ENCODE peak calls at places on chromosomes 3 and 15, in seven cellular contexts. One of them, this sample, is unnamed. For H3K4me1, the result is how much of the 10 kb centered on the place peaks cover.

GRCh38 chr3:4738737-4739274 is 240.4 kb upstream of the BHLHE40 start:
- DNase-seq in prostate gland: no peak
- DNase-seq in psoas muscle: no peak
- DNase-seq in neural progenitor cell: no peak
- DNase-seq in esophagus squamous epithelium: no peak
- DNase-seq in iPS DF 6.9: no peak
- DNase-seq in Panc1: no peak
- DNase-seq in this sample: no peak

GRCh38 chr3:126124148-126124868 is 40.4 kb upstream of the SLC41A3 start:
- DNase-seq in prostate gland: no peak
- DNase-seq in psoas muscle: peak
- DNase-seq in neural progenitor cell: peak
- DNase-seq in esophagus squamous epithelium: no peak
- DNase-seq in iPS DF 6.9: no peak
- DNase-seq in Panc1: no peak
- DNase-seq in this sample: peak

GRCh38 chr15:73908030-73908821 is 18.0 kb upstream of the LOXL1 start:
- DNase-seq in prostate gland: peak
- DNase-seq in psoas muscle: peak
- DNase-seq in neural progenitor cell: peak
- DNase-seq in esophagus squamous epithelium: peak
- DNase-seq in iPS DF 6.9: no peak
- DNase-seq in Panc1: no peak
- DNase-seq in this sample: peak

GRCh38 chr3:155252021-155252420 is 41.5 kb downstream of the STRIT1 start:
- DNase-seq in prostate gland: no peak
- DNase-seq in psoas muscle: no peak
- DNase-seq in neural progenitor cell: no peak
- DNase-seq in esophagus squamous epithelium: no peak
- DNase-seq in iPS DF 6.9: no peak
- DNase-seq in Panc1: no peak
- DNase-seq in this sample: no peak

GRCh38 chr3:45406812-45407211 is 18.4 kb downstream of the LARS2 start:
- DNase-seq in prostate gland: no peak
- DNase-seq in psoas muscle: no peak
- DNase-seq in neural progenitor cell: no peak
- DNase-seq in esophagus squamous epithelium: no peak
- DNase-seq in iPS DF 6.9: no peak
- DNase-seq in Panc1: no peak
- DNase-seq in this sample: no peak

GRCh38 chr3:64763980-64764379 is 76.2 kb upstream of the ADAMTS9 start:
- DNase-seq in prostate gland: no peak
- DNase-seq in psoas muscle: no peak
- DNase-seq in neural progenitor cell: no peak
- DNase-seq in esophagus squamous epithelium: no peak
- DNase-seq in iPS DF 6.9: no peak
- DNase-seq in Panc1: no peak
- DNase-seq in this sample: no peak

GRCh38 chr3:87413821-87414220 is 137.4 kb upstream of the POU1F1 start:
- DNase-seq in prostate gland: no peak
- DNase-seq in psoas muscle: no peak
- DNase-seq in neural progenitor cell: no peak
- DNase-seq in esophagus squamous epithelium: no peak
- DNase-seq in iPS DF 6.9: no peak
- DNase-seq in Panc1: no peak
- DNase-seq in this sample: no peak

GRCh38 chr15:68387288-68388143 is 44.4 kb downstream of the ITGA11 start:
- DNase-seq in prostate gland: peak
- DNase-seq in psoas muscle: no peak
- DNase-seq in neural progenitor cell: no peak
- DNase-seq in esophagus squamous epithelium: no peak
- DNase-seq in iPS DF 6.9: no peak
- DNase-seq in Panc1: no peak
- DNase-seq in this sample: no peak

GRCh38 chr3:132854856-132855535 is 132.8 kb upstream of the NPHP3 start:
- DNase-seq in prostate gland: no peak
- DNase-seq in psoas muscle: no peak
- DNase-seq in neural progenitor cell: no peak
- DNase-seq in esophagus squamous epithelium: no peak
- DNase-seq in iPS DF 6.9: no peak
- DNase-seq in Panc1: no peak
- DNase-seq in this sample: no peak

GRCh38 chr3:167372138-167372537 is 8.0 kb downstream of the ZBBX start:
- DNase-seq in prostate gland: no peak
- DNase-seq in psoas muscle: no peak
- DNase-seq in neural progenitor cell: peak
- DNase-seq in esophagus squamous epithelium: no peak
- DNase-seq in iPS DF 6.9: no peak
- DNase-seq in Panc1: no peak
- DNase-seq in this sample: no peak

GRCh38 chr3:4633078-4634004 is 140.2 kb downstream of the ITPR1 start:
- DNase-seq in prostate gland: no peak
- DNase-seq in psoas muscle: no peak
- DNase-seq in neural progenitor cell: peak
- DNase-seq in esophagus squamous epithelium: no peak
- DNase-seq in iPS DF 6.9: peak
- DNase-seq in Panc1: peak
- DNase-seq in this sample: no peak

GRCh38 chr3:58569287-58570001 is 7.7 kb downstream of the FAM107A start:
- DNase-seq in prostate gland: no peak
- DNase-seq in psoas muscle: no peak
- DNase-seq in neural progenitor cell: no peak
- DNase-seq in esophagus squamous epithelium: no peak
- DNase-seq in iPS DF 6.9: no peak
- DNase-seq in Panc1: no peak
- DNase-seq in this sample: no peak

GRCh38 chr3:170614214-170614966 is 28.5 kb upstream of the SLC7A14 start:
- DNase-seq in prostate gland: no peak
- DNase-seq in psoas muscle: no peak
- DNase-seq in neural progenitor cell: no peak
- DNase-seq in esophagus squamous epithelium: no peak
- DNase-seq in iPS DF 6.9: no peak
- DNase-seq in Panc1: peak
- DNase-seq in this sample: no peak

GRCh38 chr3:114899186-114899931 is 247.7 kb downstream of the ZBTB20 start:
- DNase-seq in prostate gland: peak
- DNase-seq in psoas muscle: no peak
- DNase-seq in neural progenitor cell: peak
- DNase-seq in esophagus squamous epithelium: no peak
- DNase-seq in iPS DF 6.9: no peak
- DNase-seq in Panc1: no peak
- DNase-seq in this sample: no peak

GRCh38 chr15:64249842-64250575 is 87.2 kb upstream of the PPIB start:
- DNase-seq in prostate gland: peak
- DNase-seq in psoas muscle: no peak
- DNase-seq in neural progenitor cell: no peak
- DNase-seq in esophagus squamous epithelium: no peak
- DNase-seq in iPS DF 6.9: no peak
- DNase-seq in Panc1: no peak
- DNase-seq in this sample: no peak

GRCh38 chr15:80527406-80527805 is 123.2 kb downstream of the ARNT2 start:
- DNase-seq in prostate gland: no peak
- DNase-seq in psoas muscle: no peak
- DNase-seq in neural progenitor cell: no peak
- DNase-seq in esophagus squamous epithelium: no peak
- DNase-seq in iPS DF 6.9: no peak
- DNase-seq in Panc1: no peak
- DNase-seq in this sample: no peak

GRCh38 chr3:114444216-114444615 is 150.4 kb downstream of the TIGIT start:
- DNase-seq in prostate gland: no peak
- DNase-seq in psoas muscle: no peak
- DNase-seq in neural progenitor cell: no peak
- DNase-seq in esophagus squamous epithelium: no peak
- DNase-seq in iPS DF 6.9: no peak
- DNase-seq in Panc1: no peak
- DNase-seq in this sample: no peak

DNA sequence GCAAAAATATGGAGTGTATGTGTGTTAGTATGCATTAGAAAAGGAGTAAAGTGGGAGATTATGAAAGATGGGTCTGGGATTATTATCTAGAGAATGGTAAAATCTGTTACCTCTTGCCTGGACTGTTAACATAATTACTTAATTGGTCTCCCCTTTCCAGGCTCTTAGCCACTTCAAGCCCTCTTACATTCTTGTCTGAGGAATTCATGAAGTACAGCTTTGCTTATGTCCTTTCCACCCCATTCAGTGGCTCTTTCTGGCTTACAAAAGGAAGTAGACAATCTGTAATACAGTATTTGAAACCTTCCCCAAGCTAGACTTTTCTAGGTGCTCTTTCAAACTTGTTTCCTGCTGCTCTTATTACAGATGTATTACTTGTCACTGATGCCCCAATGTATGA is 129.8 kb downstream of the MBNL1 start:
- DNase-seq in prostate gland: no peak
- DNase-seq in psoas muscle: no peak
- DNase-seq in neural progenitor cell: peak
- DNase-seq in esophagus squamous epithelium: no peak
- DNase-seq in iPS DF 6.9: no peak
- DNase-seq in Panc1: no peak
- DNase-seq in this sample: no peak
- H3K4me1 ChIP-seq in prostate gland: under half
- H3K4me1 ChIP-seq in psoas muscle: half or more
- H3K4me1 ChIP-seq in neural progenitor cell: under half
- H3K4me1 ChIP-seq in esophagus squamous epithelium: under half
- H3K4me1 ChIP-seq in iPS DF 6.9: under half
- H3K4me1 ChIP-seq in Panc1: under half
- H3K4me1 ChIP-seq in this sample: under half

GRCh38 chr3:71441925-71442620 is 141.5 kb downstream of the FOXP1 start:
- DNase-seq in prostate gland: no peak
- DNase-seq in psoas muscle: no peak
- DNase-seq in neural progenitor cell: no peak
- DNase-seq in esophagus squamous epithelium: no peak
- DNase-seq in iPS DF 6.9: no peak
- DNase-seq in Panc1: no peak
- DNase-seq in this sample: no peak
- H3K4me1 ChIP-seq in prostate gland: under half
- H3K4me1 ChIP-seq in psoas muscle: under half
- H3K4me1 ChIP-seq in neural progenitor cell: under half
- H3K4me1 ChIP-seq in esophagus squamous epithelium: half or more
- H3K4me1 ChIP-seq in iPS DF 6.9: under half
- H3K4me1 ChIP-seq in Panc1: under half
- H3K4me1 ChIP-seq in this sample: under half

GRCh38 chr15:89111352-89111751 is 23.1 kb downstream of the ABHD2 start:
- DNase-seq in prostate gland: no peak
- DNase-seq in psoas muscle: no peak
- DNase-seq in neural progenitor cell: no peak
- DNase-seq in esophagus squamous epithelium: no peak
- DNase-seq in iPS DF 6.9: no peak
- DNase-seq in Panc1: no peak
- DNase-seq in this sample: no peak

GRCh38 chr15:89106200-89106599 is 17.9 kb downstream of the ABHD2 start:
- DNase-seq in prostate gland: no peak
- DNase-seq in psoas muscle: no peak
- DNase-seq in neural progenitor cell: no peak
- DNase-seq in esophagus squamous epithelium: no peak
- DNase-seq in iPS DF 6.9: no peak
- DNase-seq in Panc1: no peak
- DNase-seq in this sample: no peak

GRCh38 chr15:89107984-89108383 is 19.7 kb downstream of the ABHD2 start:
- DNase-seq in prostate gland: no peak
- DNase-seq in psoas muscle: no peak
- DNase-seq in neural progenitor cell: no peak
- DNase-seq in esophagus squamous epithelium: no peak
- DNase-seq in iPS DF 6.9: no peak
- DNase-seq in Panc1: no peak
- DNase-seq in this sample: no peak

GRCh38 chr15:89110060-89110459 is 21.8 kb downstream of the ABHD2 start:
- DNase-seq in prostate gland: no peak
- DNase-seq in psoas muscle: no peak
- DNase-seq in neural progenitor cell: no peak
- DNase-seq in esophagus squamous epithelium: no peak
- DNase-seq in iPS DF 6.9: no peak
- DNase-seq in Panc1: no peak
- DNase-seq in this sample: no peak

DNA sequence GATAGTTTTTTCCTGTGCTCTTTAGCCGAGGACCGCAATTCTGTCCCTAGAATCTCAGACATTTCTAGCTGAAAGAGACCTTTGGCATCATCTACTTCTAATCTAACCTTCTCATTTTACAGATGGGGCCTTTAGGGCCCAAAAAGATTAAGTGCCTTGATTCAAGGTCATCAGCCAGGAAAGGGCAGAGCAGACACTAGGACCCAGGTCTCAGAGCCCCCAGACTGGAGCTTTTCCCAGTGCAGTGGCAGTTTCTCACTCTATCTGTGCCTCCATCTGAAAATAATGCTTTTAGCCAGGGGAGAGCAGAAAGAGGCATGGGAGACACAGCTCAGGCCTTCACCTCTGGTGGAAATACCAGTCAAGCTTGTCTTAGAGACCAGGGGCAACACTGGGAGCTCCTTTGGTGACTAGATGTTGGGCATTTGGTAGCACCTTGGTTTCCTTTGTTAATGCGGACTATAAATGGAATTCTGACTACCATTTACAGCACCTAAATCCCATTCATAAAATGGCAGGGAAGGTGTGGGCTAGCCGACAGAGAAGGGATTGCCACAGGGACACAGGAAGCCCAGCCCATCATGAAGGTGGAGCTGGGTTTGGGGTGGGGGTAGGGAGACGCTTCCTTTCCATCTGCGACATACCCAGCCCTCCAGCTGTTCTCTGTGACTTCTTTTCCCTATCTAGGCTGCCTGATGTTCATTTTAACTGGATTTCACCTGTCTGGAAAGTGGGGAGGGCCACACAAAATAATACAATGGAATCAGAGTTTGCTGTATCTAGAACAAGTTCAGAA is 20.8 kb downstream of the ABHD2 start:
- DNase-seq in prostate gland: no peak
- DNase-seq in psoas muscle: no peak
- DNase-seq in neural progenitor cell: no peak
- DNase-seq in esophagus squamous epithelium: no peak
- DNase-seq in iPS DF 6.9: no peak
- DNase-seq in Panc1: no peak
- DNase-seq in this sample: no peak
- H3K4me1 ChIP-seq in prostate gland: under half
- H3K4me1 ChIP-seq in psoas muscle: half or more
- H3K4me1 ChIP-seq in neural progenitor cell: under half
- H3K4me1 ChIP-seq in esophagus squamous epithelium: half or more
- H3K4me1 ChIP-seq in iPS DF 6.9: under half
- H3K4me1 ChIP-seq in Panc1: under half
- H3K4me1 ChIP-seq in this sample: under half

DNA sequence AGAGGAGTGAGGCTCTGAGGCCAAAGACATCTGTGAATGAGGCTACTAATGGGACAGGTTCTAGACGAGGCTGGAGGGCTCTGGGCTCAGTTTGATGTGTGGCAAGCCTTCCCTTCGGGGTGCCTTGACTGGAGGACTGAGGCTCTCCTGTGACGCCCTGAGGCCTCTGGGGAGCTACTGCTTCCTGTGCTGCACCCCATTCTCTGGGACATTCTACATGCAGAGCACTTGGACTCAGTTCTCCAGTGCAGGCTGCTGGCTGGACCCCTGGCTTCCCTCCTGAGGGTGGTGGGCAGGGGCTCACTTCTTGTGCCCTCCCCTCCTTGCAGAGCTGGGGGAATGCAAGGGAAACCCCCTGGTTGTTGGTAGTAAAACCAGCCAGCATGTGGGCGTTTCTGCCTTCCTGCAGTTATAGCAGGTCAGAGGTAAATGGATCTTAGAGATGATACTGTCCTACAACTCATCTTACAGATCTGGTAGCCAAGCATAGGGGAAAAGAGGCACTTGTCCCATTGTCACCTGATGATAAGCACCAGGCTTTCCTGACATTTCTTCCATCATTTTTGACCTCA is 133.3 kb downstream of the CHDH start:
- DNase-seq in prostate gland: no peak
- DNase-seq in psoas muscle: no peak
- DNase-seq in neural progenitor cell: no peak
- DNase-seq in esophagus squamous epithelium: no peak
- DNase-seq in iPS DF 6.9: no peak
- DNase-seq in Panc1: no peak
- DNase-seq in this sample: no peak
- H3K4me1 ChIP-seq in prostate gland: under half
- H3K4me1 ChIP-seq in psoas muscle: under half
- H3K4me1 ChIP-seq in neural progenitor cell: under half
- H3K4me1 ChIP-seq in esophagus squamous epithelium: under half
- H3K4me1 ChIP-seq in iPS DF 6.9: under half
- H3K4me1 ChIP-seq in Panc1: under half
- H3K4me1 ChIP-seq in this sample: under half